ENCODE peak calls at places on chromosomes 5 and 9, in eight cellular contexts. G is PC-3; C is body of pancreas; M is CD8-positive, alpha-beta T cell; W is IMR-90; U is tibial artery; S is A549; P is fibroblast of lung. B is an unnamed sample.

GRCh38 chr5:98464737-98465330 is 308.6 kb upstream of the RGMB start:
- DNase-seq in G (no peak), C (no peak), M (no peak), W (no peak), U (no peak), S (no peak), P (peak), B (no peak)

GRCh38 chr5:64680289-64680688 is 10.0 kb upstream of the SHISAL2B start:
- DNase-seq in G (peak), C (no peak), M (no peak), W (no peak), U (no peak), S (no peak), P (no peak), B (no peak)

GRCh38 chr9:26292943-26293342 is 599.7 kb downstream of the CAAP1 start:
- DNase-seq in G (peak), C (no peak), M (no peak), W (peak), U (no peak), S (peak), P (no peak), B (no peak)

GRCh38 chr5:81310402-81311063 is 9.1 kb downstream of the ZCCHC9 start:
- DNase-seq in G (no peak), C (no peak), M (no peak), W (no peak), U (no peak), S (no peak), P (no peak), B (no peak)

GRCh38 chr5:136199408-136199807 is 6.4 kb upstream of the SMIM32 start:
- DNase-seq in G (no peak), C (no peak), M (no peak), W (no peak), U (no peak), S (no peak), P (no peak), B (peak)

GRCh38 chr5:149617760-149618306 is 36.5 kb downstream of the ARHGEF37 start:
- DNase-seq in G (no peak), C (no peak), M (no peak), W (no peak), U (no peak), S (no peak), P (no peak), B (no peak)

GRCh38 chr5:60339691-60340191 is 360.2 kb downstream of the DEPDC1B start:
- DNase-seq in G (no peak), C (no peak), M (no peak), W (no peak), U (peak), S (no peak), P (peak), B (no peak)

GRCh38 chr5:154288145-154288544 is 97.6 kb downstream of the GALNT10 start:
- DNase-seq in G (no peak), C (no peak), M (no peak), W (peak), U (peak), S (no peak), P (peak), B (no peak)

GRCh38 chr5:168747987-168748777 is 169.0 kb upstream of the PANK3 start:
- DNase-seq in G (peak), C (no peak), M (no peak), W (no peak), U (no peak), S (peak), P (no peak), B (no peak)

GRCh38 chr5:132458651-132459030 is 31.9 kb downstream of the IRF1 start:
- DNase-seq in G (peak), C (no peak), M (no peak), W (peak), U (no peak), S (no peak), P (peak), B (no peak)

GRCh38 chr9:4077499-4078102 is 222.3 kb downstream of the GLIS3 start:
- DNase-seq in G (peak), C (peak), M (peak), W (peak), U (peak), S (peak), P (peak), B (peak)

GRCh38 chr5:181153814-181154213 is 6.4 kb downstream of the OR2V2 start:
- DNase-seq in G (peak), C (no peak), M (no peak), W (no peak), U (no peak), S (no peak), P (no peak), B (no peak)

GRCh38 chr9:116899337-116900006 is 212.4 kb downstream of the TRIM32 start:
- DNase-seq in G (peak), C (no peak), M (no peak), W (peak), U (no peak), S (no peak), P (no peak), B (no peak)

GRCh38 chr9:131402738-131403492 is 9.0 kb downstream of the PRRC2B start:
- DNase-seq in G (peak), C (peak), M (no peak), W (peak), U (peak), S (peak), P (peak), B (peak)

GRCh38 chr9:137000177-137000930 is 4.0 kb upstream of the CLIC3 start:
- DNase-seq in G (no peak), C (no peak), M (no peak), W (peak), U (no peak), S (no peak), P (peak), B (no peak)

GRCh38 chr5:57338068-57338848 is 144.4 kb downstream of the ACTBL2 start:
- DNase-seq in G (peak), C (peak), M (no peak), W (no peak), U (no peak), S (peak), P (no peak), B (no peak)

GRCh38 chr5:174493536-174493935 is 230.8 kb upstream of the MSX2 start:
- DNase-seq in G (no peak), C (no peak), M (no peak), W (no peak), U (no peak), S (no peak), P (no peak), B (no peak)

GRCh38 chr5:179235416-179236400 is 109.6 kb downstream of the ADAMTS2 start:
- DNase-seq in G (no peak), C (no peak), M (no peak), W (no peak), U (no peak), S (no peak), P (no peak), B (no peak)

GRCh38 chr9:112094948-112095779 is 79.9 kb downstream of the SUSD1 start:
- DNase-seq in G (no peak), C (no peak), M (no peak), W (no peak), U (no peak), S (no peak), P (no peak), B (no peak)

GRCh38 chr9:38136386-38136785 is 67.4 kb upstream of the SHB start:
- DNase-seq in G (no peak), C (no peak), M (no peak), W (no peak), U (no peak), S (no peak), P (no peak), B (no peak)

DNA sequence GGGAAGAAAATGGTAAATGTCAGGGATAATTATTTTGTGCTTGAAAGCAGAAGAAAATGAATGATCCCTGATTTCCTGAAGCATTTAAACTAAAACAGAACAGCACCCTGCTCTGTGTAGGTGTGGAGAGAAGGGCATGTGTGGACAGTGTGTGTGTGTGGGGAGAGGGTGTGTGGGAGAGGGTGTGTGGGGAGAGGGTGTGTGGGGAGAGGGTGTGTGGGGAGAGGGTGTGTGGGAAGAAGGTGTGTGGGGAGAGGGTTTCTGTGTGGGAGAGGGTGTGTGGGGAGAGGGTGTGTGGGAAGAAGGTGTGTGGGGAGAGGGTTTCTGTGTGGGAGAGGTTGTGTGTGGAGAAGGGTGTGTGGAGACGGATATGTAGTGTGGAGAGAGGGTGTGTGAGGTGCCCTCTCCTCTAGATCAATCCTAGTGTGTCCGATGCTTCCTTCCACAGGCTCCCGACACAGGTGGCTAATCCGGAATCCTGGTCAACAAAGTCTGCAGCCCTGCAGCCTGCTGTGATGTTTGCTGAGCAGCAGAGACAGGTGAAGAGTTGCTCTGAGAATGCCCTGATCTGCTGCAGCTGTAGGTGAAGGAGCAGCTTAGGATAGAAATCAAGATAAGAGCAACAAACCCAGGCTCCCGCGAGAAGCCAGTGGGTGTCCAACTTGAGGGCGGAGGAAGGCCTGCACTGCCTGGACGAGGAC is 15.5 kb downstream of the IRX4 start:
- DNase-seq in G (no peak), C (no peak), M (no peak), W (no peak), U (no peak), S (no peak), P (no peak), B (no peak)
- H3K27ac ChIP-seq in G (no peak), C (no peak), M (no peak), W (no peak), U (no peak), S (no peak), P (no peak), B (no peak)

GRCh38 chr5:93620487-93621339 is 37.7 kb downstream of the NR2F1 start:
- DNase-seq in G (peak), C (peak), M (peak), W (peak), U (peak), S (peak), P (peak), B (no peak)
- TF ChIP-seq CTCF in G (peak), C (no peak), M (no peak), W (peak), U (no peak), S (peak), P (no peak), B (no peak)

GRCh38 chr9:115808695-115809094 is 344.9 kb upstream of the PAPPA start:
- DNase-seq in G (peak), C (no peak), M (no peak), W (peak), U (no peak), S (no peak), P (peak), B (no peak)
- H3K4me3 ChIP-seq in G (peak), C (no peak), M (no peak), W (no peak), U (no peak), S (no peak), P (no peak), B (no peak)

DNA sequence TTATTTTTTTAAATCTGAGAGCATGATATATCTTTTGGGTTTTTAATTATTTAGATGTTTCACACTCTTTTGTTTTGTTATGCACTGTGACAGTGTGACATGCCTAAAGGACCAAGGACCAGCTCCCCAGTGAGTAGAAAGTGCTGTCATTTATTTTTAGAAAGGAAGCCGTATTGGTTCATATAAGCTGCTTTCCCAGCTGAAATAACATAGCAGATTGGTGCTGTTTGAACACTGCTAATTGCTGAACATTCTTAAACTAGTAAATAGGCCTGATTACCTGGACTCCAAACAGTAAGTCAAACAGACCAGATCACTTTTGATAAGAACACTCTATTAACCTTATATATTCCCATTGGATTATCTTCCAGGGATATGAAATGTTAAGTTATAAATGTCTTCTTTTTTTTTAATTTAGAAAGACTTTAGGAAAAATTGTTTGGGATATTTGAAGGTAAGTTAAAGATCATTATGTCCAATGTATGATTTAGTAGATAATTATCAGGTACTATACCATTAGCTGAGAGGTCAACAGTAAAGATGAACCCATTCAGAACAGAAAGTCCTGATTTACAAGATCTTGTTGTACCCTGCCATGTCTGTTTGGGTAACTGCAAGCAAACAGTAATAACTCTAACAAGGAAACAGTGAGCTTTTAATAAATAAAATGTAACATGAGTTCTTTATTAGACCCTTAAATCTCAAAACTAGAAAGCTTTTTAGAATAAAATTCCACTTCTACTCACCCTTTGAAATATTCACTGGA is 27.8 kb upstream of the ELL2 start:
- DNase-seq in G (no peak), C (no peak), M (no peak), W (no peak), U (no peak), S (no peak), P (no peak), B (no peak)
- H3K27ac ChIP-seq in G (no peak), C (peak), M (no peak), W (no peak), U (peak), S (no peak), P (no peak), B (no peak)

GRCh38 chr5:159965031-159965837 is 43.7 kb upstream of the TTC1 start:
- DNase-seq in G (peak), C (peak), M (no peak), W (peak), U (peak), S (peak), P (peak), B (peak)
- TF ChIP-seq CTCF in G (peak), C (peak), M (no peak), W (peak), U (peak), S (peak), P (peak), B (peak)

GRCh38 chr5:88680253-88681132 is 202.5 kb downstream of the MEF2C start:
- DNase-seq in G (peak), C (peak), M (peak), W (peak), U (no peak), S (peak), P (peak), B (no peak)

GRCh38 chr5:88677943-88678779 is 204.8 kb downstream of the MEF2C start:
- DNase-seq in G (no peak), C (no peak), M (no peak), W (no peak), U (no peak), S (no peak), P (no peak), B (no peak)

GRCh38 chr5:88677502-88677901 is 205.5 kb downstream of the MEF2C start:
- DNase-seq in G (no peak), C (no peak), M (no peak), W (no peak), U (no peak), S (no peak), P (no peak), B (no peak)

GRCh38 chr5:88679638-88680037 is 203.3 kb downstream of the MEF2C start:
- DNase-seq in G (no peak), C (no peak), M (no peak), W (no peak), U (no peak), S (no peak), P (no peak), B (no peak)

DNA sequence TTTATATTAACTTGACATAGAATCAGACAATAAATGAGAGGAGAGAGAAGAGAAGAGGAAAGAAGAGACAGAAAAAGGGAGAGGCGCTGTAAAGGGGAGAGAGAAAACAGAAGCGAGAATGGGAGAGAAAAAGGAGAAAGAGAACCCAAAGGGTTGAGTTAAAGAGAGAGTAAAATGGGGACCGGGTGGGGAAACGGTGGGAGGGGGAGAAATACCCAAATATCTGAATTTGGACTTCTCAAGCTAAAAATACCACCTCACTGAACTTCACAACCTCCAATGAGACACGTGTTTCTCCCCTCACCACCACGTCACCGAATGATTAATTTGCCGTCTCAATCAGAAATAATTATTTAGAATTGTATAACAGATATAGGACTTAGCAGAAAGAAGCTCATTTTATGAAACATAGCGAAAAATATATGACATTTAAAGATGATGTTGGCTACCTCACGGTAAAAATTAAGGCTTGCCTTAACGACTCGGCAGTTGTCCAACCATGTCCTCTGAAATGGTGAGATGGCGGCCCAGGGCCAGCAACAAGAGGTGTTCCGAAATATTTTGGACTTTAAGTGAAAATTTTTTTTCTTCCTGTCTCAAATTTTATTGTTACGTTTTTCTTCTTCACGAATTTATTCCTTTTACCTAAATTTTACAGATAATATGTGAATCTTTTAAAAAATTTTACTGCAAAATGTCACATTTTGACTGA is 204.0 kb downstream of the MEF2C start:
- DNase-seq in G (no peak), C (no peak), M (no peak), W (no peak), U (no peak), S (no peak), P (no peak), B (no peak)
- H3K4me3 ChIP-seq in G (no peak), C (no peak), M (no peak), W (no peak), U (no peak), S (no peak), P (no peak), B (no peak)

GRCh38 chr5:6493681-6494454 is 45.2 kb downstream of the UBE2QL1 start:
- DNase-seq in G (no peak), C (no peak), M (no peak), W (no peak), U (no peak), S (no peak), P (no peak), B (no peak)
- H3K27ac ChIP-seq in G (no peak), C (no peak), M (no peak), W (no peak), U (no peak), S (no peak), P (no peak), B (no peak)

DNA sequence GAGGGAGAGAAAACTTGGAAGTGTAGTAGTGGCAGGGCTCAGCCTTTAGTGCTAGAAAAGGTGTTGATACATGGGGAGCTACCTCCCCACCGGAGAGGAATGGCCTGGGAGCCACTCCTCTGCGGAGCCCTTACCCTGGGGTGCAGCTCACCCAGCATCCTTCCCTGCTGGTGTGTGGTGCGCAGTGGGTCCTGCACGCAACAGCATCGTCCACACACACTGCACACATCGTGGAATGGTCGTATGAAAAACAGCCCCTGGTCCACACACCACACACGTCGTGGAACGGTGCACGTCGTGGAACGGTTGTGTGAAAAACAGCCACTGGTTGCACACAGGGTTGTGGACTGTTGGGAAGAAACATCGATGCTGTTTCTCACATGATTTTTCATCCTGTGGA is 16.1 kb upstream of the AHRR start:
- DNase-seq in G (no peak), C (peak), M (no peak), W (no peak), U (no peak), S (no peak), P (no peak), B (peak)
- TF ChIP-seq CTCF in G (no peak), C (no peak), M (no peak), W (no peak), U (no peak), S (no peak), P (no peak), B (no peak)